ENCODE peak calls at places on chromosomes 4 and X, in five cellular contexts. Q is astrocyte of the spinal cord, A is adrenal gland, S is A549, X is brain microvascular endothelial cell. D is an unnamed sample.

GRCh38 chr4:94516067-94516466 is 64.3 kb downstream of the PDLIM5 start:
- DNase-seq in Q (peak), A (no peak), S (peak), X (peak), D (peak)

GRCh38 chr4:112523008-112523440 is 7.0 kb upstream of the NEUROG2 start:
- DNase-seq in Q (peak), A (no peak), S (peak), X (peak), D (peak)

GRCh38 chr4:181566490-181566889 is 676.7 kb upstream of the TENM3 start:
- DNase-seq in Q (peak), A (no peak), S (no peak), X (peak), D (peak)

GRCh38 chrX:134371133-134371532 is 88.8 kb upstream of the HPRT1 start:
- DNase-seq in Q (no peak), A (no peak), S (no peak), X (no peak), D (no peak)

GRCh38 chr4:176054942-176055341 is 10.7 kb upstream of the WDR17 start:
- DNase-seq in Q (no peak), A (no peak), S (no peak), X (no peak), D (no peak)

GRCh38 chrX:152575331-152575730 is 62.4 kb upstream of the GABRQ start:
- DNase-seq in Q (no peak), A (no peak), S (no peak), X (no peak), D (no peak)

GRCh38 chr4:152947311-152947710 is 11.2 kb downstream of the FHDC1 start:
- DNase-seq in Q (no peak), A (no peak), S (no peak), X (no peak), D (no peak)

GRCh38 chrX:150887906-150888465 is 10.5 kb downstream of the CD99L2 start:
- DNase-seq in Q (peak), A (no peak), S (peak), X (peak), D (peak)

GRCh38 chrX:314781-315595 is 3.6 kb downstream of the GTPBP6 start:
- DNase-seq in Q (no peak), A (no peak), S (peak), X (no peak), D (no peak)

GRCh38 chr4:24778427-24779225 is 16.7 kb upstream of the SOD3 start:
- DNase-seq in Q (peak), A (peak), S (no peak), X (peak), D (peak)

GRCh38 chrX:13167444-13168207 is 123.2 kb upstream of the FAM9C start:
- DNase-seq in Q (peak), A (peak), S (no peak), X (no peak), D (peak)

GRCh38 chr4:186934841-186935443 is 211.3 kb upstream of the FAT1 start:
- DNase-seq in Q (no peak), A (no peak), S (no peak), X (no peak), D (no peak)

GRCh38 chr4:165874799-165875371 is 1.8 kb downstream of the TLL1 start:
- DNase-seq in Q (peak), A (no peak), S (peak), X (no peak), D (no peak)

GRCh38 chr4:10524196-10524833 is 67.1 kb upstream of the ZNF518B start:
- DNase-seq in Q (no peak), A (peak), S (no peak), X (no peak), D (no peak)

GRCh38 chr4:94758141-94758699 is 465 bp downstream of the BMPR1B start:
- DNase-seq in Q (peak), A (no peak), S (peak), X (peak), D (no peak)

DNA sequence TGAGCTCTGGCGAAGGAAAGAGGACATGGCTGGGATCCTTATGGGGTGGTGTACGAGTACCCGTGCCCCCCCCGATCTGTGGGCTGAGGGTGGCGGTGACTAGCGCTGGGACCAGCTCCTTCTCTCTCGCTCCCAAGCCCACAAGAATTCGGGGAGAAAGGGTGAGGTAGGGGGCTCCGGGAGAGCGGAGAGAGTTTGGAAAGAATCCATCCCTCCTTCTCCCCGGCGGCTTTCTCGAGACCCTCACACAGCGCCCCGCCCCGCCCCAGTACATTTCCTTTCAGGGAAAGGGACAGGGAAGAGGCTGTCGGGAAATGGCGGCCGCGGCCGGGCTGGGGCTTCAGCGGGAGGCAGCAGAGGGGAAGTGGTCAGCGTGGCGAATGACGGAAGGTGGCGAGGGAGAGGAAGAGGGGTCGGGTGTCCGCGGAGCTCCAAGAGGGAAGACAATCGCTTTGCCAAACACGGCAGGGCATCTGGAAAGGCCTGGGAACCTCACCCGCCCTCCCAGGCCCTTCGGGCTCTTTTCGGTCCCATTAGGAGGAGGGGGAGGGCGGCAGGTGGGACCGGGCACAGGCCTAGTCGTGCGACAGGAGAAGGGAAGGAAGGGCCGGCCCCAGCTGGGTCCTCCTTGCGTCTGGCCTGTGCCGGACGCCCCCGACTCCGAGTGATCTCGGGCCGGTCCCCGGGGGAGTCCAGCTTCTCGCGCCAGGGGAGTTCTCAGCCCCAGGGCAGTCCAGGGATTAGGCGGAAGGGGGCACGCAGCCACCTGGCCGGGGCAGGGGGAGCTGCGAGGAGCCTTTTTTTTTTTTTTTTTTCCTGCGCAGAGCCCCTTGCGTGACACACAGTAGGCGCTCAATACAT is 10.2 kb downstream of the HNRNPH2 start:
- DNase-seq in Q (peak), A (peak), S (no peak), X (no peak), D (peak)
- H3K4me3 ChIP-seq in Q (peak), A (no peak), S (peak), X (peak), D (peak)

DNA sequence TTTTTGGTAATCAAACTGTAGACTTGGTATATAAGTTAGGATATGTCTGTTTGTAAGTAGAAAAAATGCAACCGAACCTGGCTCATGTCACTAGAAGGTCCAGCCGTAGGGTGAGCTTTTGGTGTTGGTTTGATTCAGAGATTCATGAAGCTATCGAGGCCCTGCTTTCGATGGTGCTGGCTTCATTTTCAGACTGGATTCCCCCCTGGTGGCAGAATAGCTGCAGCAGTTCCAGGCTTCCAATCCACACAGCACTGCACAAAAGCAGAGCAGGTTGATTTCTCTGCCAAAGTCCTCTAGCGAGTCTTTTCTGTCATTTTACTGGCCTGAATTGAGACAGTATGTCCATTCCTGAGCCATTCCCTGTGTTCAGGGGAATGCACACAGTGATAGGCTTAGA is 33.1 kb downstream of the PDK3 start:
- DNase-seq in Q (peak), A (peak), S (peak), X (peak), D (no peak)
- TF ChIP-seq CTCF in Q (peak), A (no peak), S (peak), X (peak), D (peak)

GRCh38 chr4:7907142-7907541 is 32.5 kb downstream of the AFAP1 start:
- DNase-seq in Q (no peak), A (no peak), S (no peak), X (no peak), D (peak)

GRCh38 chr4:7904108-7904516 is 35.5 kb downstream of the AFAP1 start:
- DNase-seq in Q (peak), A (no peak), S (no peak), X (peak), D (peak)

GRCh38 chr4:7904942-7905341 is 34.7 kb downstream of the AFAP1 start:
- DNase-seq in Q (peak), A (no peak), S (peak), X (peak), D (peak)

GRCh38 chr4:7905461-7905915 is 34.2 kb downstream of the AFAP1 start:
- DNase-seq in Q (peak), A (peak), S (no peak), X (no peak), D (peak)

GRCh38 chr4:7906171-7906581 is 33.5 kb downstream of the AFAP1 start:
- DNase-seq in Q (peak), A (no peak), S (no peak), X (no peak), D (no peak)
- H3K4me3 ChIP-seq in Q (no peak), A (no peak), S (no peak), X (peak), D (no peak)

DNA sequence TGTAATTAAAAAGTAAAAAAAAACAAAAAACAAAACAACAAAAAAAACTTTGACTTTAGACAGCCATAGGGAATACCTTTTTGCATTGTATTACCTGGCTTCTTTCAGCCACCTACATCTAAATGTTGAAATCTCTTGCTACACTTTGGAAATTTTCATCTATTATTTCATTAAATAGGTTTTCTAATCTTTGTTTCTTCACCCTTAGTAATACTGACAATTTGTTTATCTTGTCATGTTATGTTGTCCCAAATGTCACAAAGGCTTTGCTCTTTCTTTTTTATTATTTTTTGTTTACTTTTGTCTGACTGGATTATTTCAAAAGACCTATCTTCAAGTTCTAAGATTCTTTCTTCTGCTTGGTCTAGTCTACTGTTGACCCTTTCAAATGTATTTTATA is 7.5 kb downstream of the PF4 start:
- DNase-seq in Q (no peak), A (no peak), S (no peak), X (no peak), D (no peak)
- TF ChIP-seq CTCF in Q (no peak), A (no peak), S (no peak), X (no peak), D (no peak)

GRCh38 chr4:59818656-59819055 is 1381.5 kb upstream of the ADGRL3 start:
- DNase-seq in Q (peak), A (peak), S (peak), X (no peak), D (no peak)
- H3K4me3 ChIP-seq in Q (peak), A (no peak), S (peak), X (no peak), D (no peak)

GRCh38 chr4:120839974-120840751 is 82.4 kb downstream of the PRDM5 start:
- DNase-seq in Q (no peak), A (no peak), S (no peak), X (no peak), D (no peak)
- TF ChIP-seq CTCF in Q (no peak), A (no peak), S (no peak), X (no peak), D (no peak)

DNA sequence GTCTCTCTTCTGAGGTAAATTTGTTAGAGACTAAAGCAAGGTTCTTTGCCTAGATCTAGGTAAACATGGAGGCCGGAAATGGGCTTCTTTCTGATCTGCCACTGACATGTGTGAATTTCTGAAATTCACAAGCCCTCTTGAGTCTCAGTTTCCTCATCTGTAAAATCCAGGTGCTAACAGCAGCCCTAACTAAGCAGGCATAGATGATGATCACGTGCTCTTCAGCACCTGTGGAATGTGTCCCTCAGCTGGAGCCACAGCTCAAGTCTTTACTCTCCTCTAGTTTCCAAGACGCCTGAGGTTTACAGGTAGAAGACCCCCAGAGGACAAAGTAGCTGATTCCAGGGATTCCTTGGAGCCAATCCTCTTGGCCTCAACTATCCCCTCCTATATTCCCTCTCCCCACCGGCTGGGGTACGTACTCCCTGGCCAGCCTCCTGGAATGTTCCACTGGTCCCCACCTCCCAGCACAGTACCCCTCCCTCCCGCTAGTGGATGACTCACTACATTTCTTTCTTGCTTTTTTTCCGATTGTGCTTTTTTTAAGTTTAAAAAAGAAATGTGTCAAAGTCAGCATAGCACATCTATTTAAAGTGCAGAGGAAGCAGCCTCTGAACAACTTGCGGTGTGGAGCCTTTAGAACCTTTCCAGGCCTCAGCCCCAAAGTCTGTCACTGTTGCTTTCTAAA is 98.5 kb downstream of the PHKA2 start:
- DNase-seq in Q (peak), A (peak), S (no peak), X (no peak), D (no peak)
- H3K4me3 ChIP-seq in Q (no peak), A (no peak), S (peak), X (peak), D (no peak)

GRCh38 chrX:21738145-21738949 is 19.6 kb downstream of the SMPX start:
- DNase-seq in Q (peak), A (no peak), S (peak), X (no peak), D (no peak)
- TF ChIP-seq CTCF in Q (no peak), A (no peak), S (no peak), X (no peak), D (no peak)

GRCh38 chr4:139628184-139629012 is 37.2 kb upstream of the MGST2 start:
- DNase-seq in Q (no peak), A (no peak), S (no peak), X (no peak), D (no peak)
- H3K4me3 ChIP-seq in Q (no peak), A (no peak), S (no peak), X (no peak), D (no peak)

DNA sequence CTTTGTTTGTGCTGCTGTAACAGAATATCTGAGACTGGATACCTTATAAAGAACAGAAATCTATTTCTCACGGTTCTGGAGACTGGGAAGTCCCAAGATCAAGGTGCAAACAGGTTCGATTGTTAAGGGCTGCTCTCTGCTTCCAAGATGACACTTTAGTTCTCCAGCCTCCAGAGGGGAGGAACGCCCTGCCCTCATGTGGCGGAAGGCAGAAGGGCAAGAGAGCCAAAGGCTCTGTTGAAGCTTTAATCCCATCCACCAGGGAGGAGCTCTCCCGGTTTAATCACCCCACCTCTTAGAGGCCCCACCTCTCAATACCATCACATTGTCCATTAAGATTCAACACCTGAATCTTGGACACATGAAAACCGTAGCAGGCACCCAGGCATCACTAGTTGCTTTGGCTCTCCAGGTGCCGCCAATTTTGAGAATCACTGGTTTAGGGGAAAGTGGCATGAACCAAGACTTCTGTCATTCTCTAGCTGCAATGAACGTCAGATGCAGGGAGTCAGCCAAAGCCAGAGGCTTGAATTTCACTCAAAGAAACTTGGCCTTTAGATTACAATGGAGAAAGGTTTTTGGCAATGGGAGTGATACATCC is 15.6 kb downstream of the FHL1 start:
- DNase-seq in Q (peak), A (peak), S (peak), X (peak), D (peak)
- TF ChIP-seq CTCF in Q (peak), A (peak), S (peak), X (peak), D (peak)